ENCODE peak calls at places on chromosomes 6 and 20, in four cellular contexts. I is globus pallidus, W is dermis microvascular lymphatic vessel endothelial cell, K is NCI-H2081. O is an unnamed sample.
A peak's percentile ranks its signal among the peaks of the same experiment; 100 is the strongest.

GRCh38 chr6:95768539-95768938 is 191.2 kb downstream of the MANEA start:
- DNase-seq in I (no peak), K (no peak), W (no peak), O (no peak)

GRCh38 chr6:140811642-140812041 is 1321.1 kb upstream of the GJE1 start:
- DNase-seq in I (no peak), W (no peak), K (no peak), O (no peak)

GRCh38 chr6:42236680-42237473 is 19.2 kb upstream of the MRPS10 start:
- DNase-seq in I (no peak), W (no peak), K (no peak), O (no peak)

GRCh38 chr6:33851959-33852358 is 48.2 kb upstream of the MLN start:
- DNase-seq in I (no peak), K (no peak), W (peak; percentile 2), O (no peak)

GRCh38 chr6:4134841-4135664 is at the start of gene ECI2:
- DNase-seq in I (peak; percentile 62), K (peak; percentile 51), W (peak; percentile 18), O (peak; percentile 58)

GRCh38 chr20:5041433-5041832 is 40.1 kb upstream of the SLC23A2 start:
- DNase-seq in W (no peak), I (no peak), K (no peak), O (no peak)

GRCh38 chr20:20859510-20859909 is 147.1 kb upstream of the RALGAPA2 start:
- DNase-seq in K (no peak), I (no peak), W (no peak), O (no peak)

GRCh38 chr6:41732601-41733348 is 2.6 kb downstream of the TFEB start:
- DNase-seq in W (no peak), I (peak; percentile 53), K (peak; percentile 22), O (no peak)

GRCh38 chr6:36615018-36615761 is 21.0 kb downstream of the SRSF3 start:
- DNase-seq in K (peak; percentile 43), I (no peak), W (peak; percentile 92), O (peak; percentile 37)

GRCh38 chr20:62205618-62206387 is 14.3 kb downstream of the HRH3 start:
- DNase-seq in W (no peak), I (no peak), K (no peak), O (no peak)

GRCh38 chr6:147222160-147222838 is 18.1 kb downstream of the STXBP5 start:
- DNase-seq in W (no peak), K (no peak), I (no peak), O (no peak)

GRCh38 chr6:42748241-42748898 is 2.5 kb upstream of the TBCC start:
- DNase-seq in I (peak; percentile 24), K (no peak), W (no peak), O (no peak)

GRCh38 chr6:84284428-84285033 is 57.1 kb upstream of the CEP162 start:
- DNase-seq in K (peak; percentile 7), W (peak; percentile 7), I (no peak), O (no peak)

GRCh38 chr6:81067057-81067456 is 685.4 kb downstream of the TENT5A start:
- DNase-seq in W (no peak), I (no peak), K (no peak), O (no peak)

GRCh38 chr6:43491750-43492661 is 14.6 kb downstream of the TJAP1 start:
- DNase-seq in W (no peak), I (peak; percentile 95), K (no peak), O (peak; percentile 92)

GRCh38 chr6:145026267-145026679 is 709.0 kb downstream of the EPM2A start:
- DNase-seq in K (no peak), W (no peak), I (no peak), O (no peak)

GRCh38 chr6:18280084-18280483 is 15.8 kb upstream of the DEK start:
- DNase-seq in W (no peak), K (no peak), I (no peak), O (no peak)

GRCh38 chr6:44512868-44513641 is 125.5 kb downstream of the CDC5L start:
- DNase-seq in W (no peak), K (no peak), I (peak; percentile 31), O (peak; percentile 33)

GRCh38 chr6:128655978-128656498 is 135.6 kb upstream of the PTPRK start:
- DNase-seq in K (no peak), W (peak; percentile 65), I (no peak), O (no peak)

GRCh38 chr20:19745584-19745983 is 12.5 kb upstream of the RIN2 start:
- DNase-seq in W (no peak), I (no peak), K (no peak), O (no peak)

GRCh38 chr6:83071023-83071422 is 3.6 kb downstream of the DOP1A start:
- DNase-seq in I (peak; percentile 34), K (no peak), W (no peak), O (peak; percentile 22)